ENCODE peak calls at places on chromosomes 4 and X, in six cellular contexts. T is astrocyte, U is fibroblast of lung, Q is A673, V is neural progenitor cell, S is MM.1S. G is an unnamed sample.

GRCh38 chrX:47206316-47206715 is 12.2 kb upstream of the CDK16 start:
- DNase-seq in T (peak), U (no peak), Q (no peak), V (no peak), S (no peak), G (peak)

GRCh38 chrX:129472116-129472515 is 51.2 kb downstream of the SMARCA1 start:
- DNase-seq in T (peak), U (no peak), Q (peak), V (no peak), S (no peak), G (peak)

GRCh38 chrX:138711399-138712347 is at the start of gene FGF13:
- DNase-seq in T (no peak), U (peak), Q (peak), V (peak), S (peak), G (no peak)

GRCh38 chr4:10085828-10086505 is 30.6 kb downstream of the WDR1 start:
- DNase-seq in T (no peak), U (no peak), Q (no peak), V (no peak), S (no peak), G (no peak)

GRCh38 chr4:154551872-154552686 is 1.9 kb upstream of the PLRG1 start:
- DNase-seq in T (peak), U (peak), Q (peak), V (peak), S (peak), G (peak)

GRCh38 chr4:95556460-95556859 is 7.7 kb upstream of the UNC5C start:
- DNase-seq in T (no peak), U (peak), Q (no peak), V (no peak), S (no peak), G (peak)

GRCh38 chrX:39946822-39947221 is 150.9 kb downstream of the BCOR start:
- DNase-seq in T (peak), U (peak), Q (peak), V (no peak), S (no peak), G (peak)

GRCh38 chr4:176563591-176563990 is 229.1 kb downstream of the VEGFC start:
- DNase-seq in T (no peak), U (peak), Q (peak), V (no peak), S (no peak), G (no peak)

GRCh38 chr4:53592128-53592527 is 842 bp upstream of the LNX1 start:
- DNase-seq in T (peak), U (peak), Q (peak), V (no peak), S (no peak), G (no peak)

GRCh38 chrX:23784487-23785301 is 1.7 kb downstream of the SAT1 start:
- DNase-seq in T (peak), U (peak), Q (no peak), V (no peak), S (no peak), G (peak)

GRCh38 chrX:37871626-37872302 is 24.4 kb upstream of the DYNLT3 start:
- DNase-seq in T (peak), U (peak), Q (peak), V (no peak), S (no peak), G (peak)

GRCh38 chr4:10889819-10890218 is 205.3 kb upstream of the CLNK start:
- DNase-seq in T (no peak), U (no peak), Q (no peak), V (no peak), S (no peak), G (no peak)

GRCh38 chr4:57424231-57424897 is 314.2 kb upstream of the IGFBP7 start:
- DNase-seq in T (peak), U (peak), Q (no peak), V (no peak), S (no peak), G (peak)

GRCh38 chrX:39491548-39492297 is 606.0 kb downstream of the BCOR start:
- DNase-seq in T (no peak), U (no peak), Q (no peak), V (no peak), S (peak), G (no peak)

GRCh38 chrX:139881572-139881971 is 51.3 kb downstream of the ATP11C start:
- DNase-seq in T (peak), U (peak), Q (peak), V (no peak), S (no peak), G (no peak)

GRCh38 chrX:125744914-125745313 is 421.2 kb downstream of the DCAF12L2 start:
- DNase-seq in T (no peak), U (no peak), Q (no peak), V (no peak), S (no peak), G (no peak)

GRCh38 chr4:103204114-103204513 is 6.0 kb upstream of the CENPE start:
- DNase-seq in T (no peak), U (peak), Q (peak), V (peak), S (peak), G (peak)

GRCh38 chr4:123386608-123387007 is 10.0 kb upstream of the SPRY1 start:
- DNase-seq in T (peak), U (no peak), Q (no peak), V (no peak), S (no peak), G (peak)

GRCh38 chr4:126939401-126939800 is 693.4 kb upstream of the INTU start:
- DNase-seq in T (peak), U (peak), Q (no peak), V (no peak), S (no peak), G (peak)

GRCh38 chr4:26885912-26886274 is 25.3 kb downstream of the STIM2 start:
- DNase-seq in T (no peak), U (no peak), Q (no peak), V (no peak), S (peak), G (no peak)

GRCh38 chrX:15915959-15916703 is 61.5 kb upstream of the AP1S2 start:
- DNase-seq in T (peak), U (no peak), Q (peak), V (no peak), S (no peak), G (no peak)

GRCh38 chr4:174553828-174554227 is 31.5 kb upstream of the HPGD start:
- DNase-seq in T (peak), U (peak), Q (peak), V (no peak), S (peak), G (peak)

GRCh38 chr4:8777320-8778196 is 94.1 kb downstream of the HMX1 start:
- DNase-seq in T (no peak), U (no peak), Q (no peak), V (no peak), S (no peak), G (no peak)

GRCh38 chr4:41108481-41108880 is 105.9 kb downstream of the APBB2 start:
- DNase-seq in T (no peak), U (no peak), Q (no peak), V (no peak), S (no peak), G (no peak)

GRCh38 chrX:105543271-105543670 is 279.1 kb upstream of the NRK start:
- DNase-seq in T (no peak), U (no peak), Q (no peak), V (no peak), S (no peak), G (no peak)

DNA sequence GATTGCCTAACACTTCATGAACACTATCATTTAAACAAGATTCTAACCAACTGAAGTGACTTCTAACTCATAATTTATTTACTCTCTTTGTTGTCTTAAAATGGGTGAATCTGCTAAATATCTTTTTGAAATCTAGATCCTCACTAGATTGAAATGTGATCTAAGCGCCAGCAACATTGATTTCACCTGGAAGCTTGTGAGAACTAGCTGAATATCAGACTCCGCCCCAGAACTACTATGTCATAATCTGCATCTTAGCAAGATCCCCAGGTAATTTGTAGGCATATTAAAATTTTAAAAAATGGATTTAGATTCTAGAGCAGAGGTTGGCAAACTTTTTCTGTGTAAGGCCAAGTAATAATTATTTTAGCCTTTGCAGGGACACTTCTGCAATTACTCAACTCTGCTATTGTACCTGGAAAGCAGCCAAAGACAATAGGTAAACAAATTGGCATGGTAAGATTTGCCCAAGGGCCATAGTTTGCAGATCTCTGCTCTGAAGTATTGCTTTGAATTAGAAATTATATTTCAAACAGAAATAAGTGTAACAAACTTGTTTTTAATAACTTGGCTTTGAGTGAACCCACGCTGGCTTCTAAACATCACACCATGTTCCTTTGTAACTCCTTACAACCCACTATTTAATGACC is 121.5 kb downstream of the REELD1 start:
- DNase-seq in T (no peak), U (peak), Q (no peak), V (no peak), S (no peak), G (peak)
- H3K27ac ChIP-seq in T (no peak), U (no peak), Q (no peak), V (no peak), S (no peak), G (no peak)

GRCh38 chr4:54625391-54625790 is 32.4 kb upstream of the KIT start:
- DNase-seq in T (no peak), U (no peak), Q (no peak), V (no peak), S (no peak), G (no peak)

GRCh38 chr4:54620773-54621172 is 37.0 kb upstream of the KIT start:
- DNase-seq in T (no peak), U (no peak), Q (no peak), V (no peak), S (no peak), G (no peak)

DNA sequence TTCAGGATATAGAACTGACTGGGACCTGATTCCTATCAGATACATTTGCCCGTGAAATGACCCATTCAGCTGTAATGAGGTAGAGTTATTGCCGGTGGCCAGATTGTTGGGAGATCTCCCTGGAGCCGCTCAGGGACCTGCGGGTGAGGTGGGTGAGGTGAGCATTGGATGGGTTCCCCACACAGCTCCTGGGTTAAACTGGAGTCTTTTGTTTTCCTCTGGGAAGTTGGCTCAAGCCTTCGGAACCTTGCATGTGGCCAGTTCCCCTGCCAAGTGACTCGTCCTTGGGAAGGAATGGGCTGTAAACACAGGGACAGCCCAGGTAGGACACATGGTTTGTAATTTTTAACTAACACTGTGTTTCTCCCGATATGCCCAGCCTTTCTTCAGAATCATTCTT is 31.6 kb upstream of the KIT start:
- DNase-seq in T (no peak), U (no peak), Q (no peak), V (no peak), S (no peak), G (no peak)
- TF ChIP-seq EZH2 in T (no peak), U (no peak), Q (no peak), V (no peak), S (no peak), G (no peak)

DNA sequence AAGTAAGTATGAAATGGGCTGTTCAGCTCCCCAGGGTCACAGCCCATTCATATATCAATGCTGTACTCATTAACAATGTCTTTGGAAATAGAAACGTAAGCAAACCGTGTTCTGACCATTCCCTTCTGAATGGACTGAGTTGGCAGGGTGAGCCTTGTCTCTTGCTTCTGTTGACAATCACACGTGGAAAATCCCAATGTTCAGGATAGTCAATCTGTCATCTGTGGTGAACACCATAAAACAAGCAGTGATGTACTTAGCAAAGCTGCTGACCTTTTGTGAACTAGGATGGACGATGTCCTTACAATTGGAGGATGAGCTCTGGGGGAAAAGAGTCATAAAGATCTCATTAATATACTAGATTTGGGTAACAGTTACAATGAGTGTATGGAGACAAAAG is 109.6 kb upstream of the PAQR3 start:
- DNase-seq in T (no peak), U (no peak), Q (no peak), V (no peak), S (no peak), G (no peak)
- H3K27ac ChIP-seq in T (no peak), U (no peak), Q (no peak), V (no peak), S (no peak), G (no peak)

GRCh38 chr4:140571620-140572019 is 2.9 kb upstream of the UCP1 start:
- DNase-seq in T (no peak), U (no peak), Q (no peak), V (no peak), S (no peak), G (no peak)

GRCh38 chr4:140569307-140569638 is 512 bp upstream of the UCP1 start:
- DNase-seq in T (no peak), U (no peak), Q (no peak), V (no peak), S (no peak), G (no peak)

GRCh38 chr4:140568507-140569306 is at the start of gene UCP1:
- DNase-seq in T (no peak), U (no peak), Q (peak), V (peak), S (no peak), G (no peak)

DNA sequence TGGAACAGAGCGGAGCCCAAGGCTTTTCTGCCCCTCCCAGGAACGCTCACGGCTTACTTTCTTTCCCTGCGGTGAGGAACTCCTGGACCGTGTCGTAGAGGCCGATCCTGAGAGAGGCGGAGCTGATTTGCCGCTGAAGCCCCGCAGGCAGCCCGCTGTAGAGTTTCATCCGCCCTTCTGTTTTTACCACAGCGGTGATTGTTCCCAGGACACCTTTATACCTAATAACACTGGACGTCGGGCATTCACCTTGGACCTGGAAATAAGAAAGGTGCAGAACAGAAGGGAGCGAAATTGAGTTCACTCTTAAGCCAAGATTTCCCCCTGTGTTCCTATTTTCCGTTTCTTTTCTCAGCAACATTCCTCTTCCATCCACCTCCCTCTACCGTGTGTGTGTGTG is 1.0 kb downstream of the UCP1 start:
- DNase-seq in T (peak), U (peak), Q (peak), V (peak), S (no peak), G (no peak)
- TF ChIP-seq EZH2 in T (no peak), U (peak), Q (no peak), V (peak), S (no peak), G (no peak)

DNA sequence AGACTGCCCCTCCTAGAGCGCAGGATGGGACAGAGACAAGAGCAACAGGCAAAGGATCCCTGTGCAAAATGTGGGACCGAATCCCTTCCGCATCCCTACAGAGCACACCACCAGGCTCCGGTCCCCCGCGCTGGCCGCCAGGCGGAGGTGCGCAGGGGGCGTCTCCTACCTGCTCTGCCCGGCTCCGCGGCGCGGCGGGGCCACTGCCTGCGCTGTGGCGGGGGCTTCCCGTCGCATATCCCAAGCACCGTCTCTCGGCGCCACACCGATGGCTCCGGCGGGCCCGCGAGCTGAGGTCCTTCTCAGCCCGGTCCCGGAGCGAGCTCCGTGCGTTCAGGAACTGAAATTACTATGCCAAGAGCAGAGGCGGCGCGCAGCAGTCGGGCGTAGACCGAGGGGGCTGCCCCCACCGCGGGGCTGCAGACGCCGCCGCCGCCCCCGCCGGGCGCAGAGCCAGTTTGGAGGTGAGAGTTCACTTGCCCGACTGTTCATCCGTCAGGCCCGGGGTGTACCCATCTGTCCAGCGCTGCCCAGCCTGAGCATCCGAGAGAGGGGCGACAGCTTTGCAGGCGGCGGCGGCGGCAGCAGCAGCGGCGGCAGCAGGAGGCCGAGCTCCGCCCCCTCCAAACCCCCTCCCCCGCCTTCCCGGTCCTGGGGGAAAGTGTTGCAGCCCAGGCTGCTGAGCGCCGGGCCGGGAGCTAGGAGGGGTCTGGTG is at the start of gene GPRIN3:
- DNase-seq in T (peak), U (peak), Q (peak), V (peak), S (peak), G (no peak)
- H3K27ac ChIP-seq in T (no peak), U (no peak), Q (no peak), V (no peak), S (peak), G (no peak)

G was measured in mammary epithelial cell.